ENCODE peak calls at places on chromosomes 5 and 9, in six cellular contexts. One of them, this sample, is unnamed. For H3K9me2, the result is how much of the 10 kb centered on the place peaks cover.

GRCh38 chr5:96616801-96617200 is 45.4 kb upstream of the CAST start:
- DNase-seq in SK-N-SH: no peak
- DNase-seq in HCT116: no peak
- DNase-seq in PC-3: peak
- DNase-seq in GM23248: no peak
- DNase-seq in MM.1S: no peak
- DNase-seq in this sample: no peak

GRCh38 chr5:180212363-180213255 is 3.6 kb upstream of the RASGEF1C start:
- DNase-seq in HCT116: no peak
- DNase-seq in PC-3: peak
- DNase-seq in SK-N-SH: peak
- DNase-seq in GM23248: peak
- DNase-seq in MM.1S: no peak
- DNase-seq in this sample: no peak

GRCh38 chr5:36680066-36680465 is 73.7 kb downstream of the SLC1A3 start:
- DNase-seq in PC-3: no peak
- DNase-seq in MM.1S: no peak
- DNase-seq in HCT116: no peak
- DNase-seq in GM23248: no peak
- DNase-seq in SK-N-SH: no peak
- DNase-seq in this sample: no peak

GRCh38 chr5:50697739-50698138 is 31.3 kb downstream of the PARP8 start:
- DNase-seq in SK-N-SH: no peak
- DNase-seq in MM.1S: no peak
- DNase-seq in PC-3: no peak
- DNase-seq in GM23248: no peak
- DNase-seq in HCT116: no peak
- DNase-seq in this sample: no peak

GRCh38 chr5:143931389-143931984 is 119.5 kb downstream of the HMHB1 start:
- DNase-seq in HCT116: no peak
- DNase-seq in MM.1S: no peak
- DNase-seq in GM23248: no peak
- DNase-seq in SK-N-SH: no peak
- DNase-seq in PC-3: no peak
- DNase-seq in this sample: no peak

GRCh38 chr5:93415819-93416218 is 165.2 kb downstream of the NR2F1-AS1 start:
- DNase-seq in HCT116: no peak
- DNase-seq in PC-3: no peak
- DNase-seq in MM.1S: no peak
- DNase-seq in GM23248: no peak
- DNase-seq in SK-N-SH: no peak
- DNase-seq in this sample: no peak

GRCh38 chr5:84304591-84304990 is 80.1 kb downstream of the EDIL3 start:
- DNase-seq in GM23248: no peak
- DNase-seq in SK-N-SH: no peak
- DNase-seq in HCT116: no peak
- DNase-seq in PC-3: no peak
- DNase-seq in MM.1S: no peak
- DNase-seq in this sample: no peak

GRCh38 chr9:19936598-19936997 is 147.8 kb upstream of the SLC24A2 start:
- DNase-seq in GM23248: no peak
- DNase-seq in MM.1S: no peak
- DNase-seq in SK-N-SH: no peak
- DNase-seq in HCT116: no peak
- DNase-seq in PC-3: no peak
- DNase-seq in this sample: no peak

DNA sequence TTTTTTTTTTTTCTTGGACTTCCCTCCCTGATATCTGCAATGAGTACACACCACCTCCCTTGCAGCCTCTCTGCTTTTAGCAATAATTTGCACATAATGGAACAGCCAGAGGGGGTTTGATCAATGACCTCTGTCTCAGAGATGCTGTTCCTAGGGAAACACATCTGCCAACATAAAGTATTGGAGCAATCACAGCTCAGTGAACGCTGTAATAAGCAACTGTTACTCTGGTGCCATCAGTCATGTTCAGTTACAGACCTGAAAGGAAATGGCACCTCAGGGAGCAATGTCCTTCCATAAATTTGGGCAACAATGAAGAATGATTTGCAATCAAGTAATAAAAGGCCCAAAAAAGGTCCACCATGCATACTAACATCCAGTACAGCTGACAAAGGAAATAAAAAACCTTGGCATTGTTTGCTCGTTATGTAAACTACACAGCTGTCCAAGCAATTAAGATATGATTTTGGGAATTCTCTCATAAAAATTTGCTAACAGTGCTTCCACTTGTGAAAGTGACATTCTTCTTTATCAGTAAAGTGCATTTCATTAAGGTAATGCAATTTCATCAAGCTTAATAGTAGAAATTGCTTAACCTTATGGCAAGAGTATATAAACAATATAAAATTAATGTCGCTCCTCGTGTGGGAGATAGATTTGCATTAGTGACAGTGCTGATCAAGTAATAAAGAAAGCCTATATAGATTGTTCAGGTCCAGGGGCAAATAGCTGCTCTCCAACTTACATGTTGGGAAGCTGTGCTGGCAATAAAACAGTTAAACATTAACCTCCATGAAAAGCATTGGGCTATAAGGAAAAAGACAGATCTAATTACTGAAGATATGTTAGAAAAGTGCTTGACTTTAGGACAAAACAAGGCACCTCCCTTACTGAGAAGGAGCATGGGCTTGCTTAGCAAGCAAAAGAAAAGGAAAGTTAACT is 167.7 kb downstream of the RASEF start:
- DNase-seq in HCT116: no peak
- DNase-seq in MM.1S: no peak
- DNase-seq in SK-N-SH: peak
- DNase-seq in PC-3: no peak
- DNase-seq in GM23248: no peak
- DNase-seq in this sample: no peak
- H3K9me2 ChIP-seq in HCT116: under half
- H3K9me2 ChIP-seq in MM.1S: under half
- H3K9me2 ChIP-seq in SK-N-SH: under half
- H3K9me2 ChIP-seq in PC-3: under half
- H3K9me2 ChIP-seq in GM23248: under half
- H3K9me2 ChIP-seq in this sample: under half

GRCh38 chr9:121975801-121976277 is 117.3 kb downstream of the TTLL11 start:
- DNase-seq in PC-3: peak
- DNase-seq in HCT116: peak
- DNase-seq in MM.1S: no peak
- DNase-seq in SK-N-SH: no peak
- DNase-seq in GM23248: peak
- DNase-seq in this sample: no peak
- H3K9ac ChIP-seq in PC-3: no peak
- H3K9ac ChIP-seq in HCT116: no peak
- H3K9ac ChIP-seq in MM.1S: no peak
- H3K9ac ChIP-seq in SK-N-SH: no peak
- H3K9ac ChIP-seq in GM23248: peak
- H3K9ac ChIP-seq in this sample: no peak

GRCh38 chr5:116914869-116915504 is 340.4 kb upstream of the SEMA6A start:
- DNase-seq in MM.1S: no peak
- DNase-seq in HCT116: no peak
- DNase-seq in SK-N-SH: no peak
- DNase-seq in PC-3: no peak
- DNase-seq in GM23248: no peak
- DNase-seq in this sample: no peak
- H3K9me2 ChIP-seq in MM.1S: under half
- H3K9me2 ChIP-seq in HCT116: under half
- H3K9me2 ChIP-seq in SK-N-SH: under half
- H3K9me2 ChIP-seq in PC-3: under half
- H3K9me2 ChIP-seq in GM23248: under half
- H3K9me2 ChIP-seq in this sample: under half

GRCh38 chr9:90895786-90896185 is 94.2 kb downstream of the SYK start:
- DNase-seq in MM.1S: no peak
- DNase-seq in SK-N-SH: no peak
- DNase-seq in PC-3: no peak
- DNase-seq in GM23248: no peak
- DNase-seq in HCT116: no peak
- DNase-seq in this sample: no peak
- H3K9ac ChIP-seq in MM.1S: no peak
- H3K9ac ChIP-seq in SK-N-SH: no peak
- H3K9ac ChIP-seq in PC-3: no peak
- H3K9ac ChIP-seq in GM23248: no peak
- H3K9ac ChIP-seq in HCT116: no peak
- H3K9ac ChIP-seq in this sample: no peak

GRCh38 chr5:56202483-56202882 is 30.6 kb downstream of the ANKRD55 start:
- DNase-seq in PC-3: no peak
- DNase-seq in GM23248: no peak
- DNase-seq in MM.1S: no peak
- DNase-seq in HCT116: no peak
- DNase-seq in SK-N-SH: no peak
- DNase-seq in this sample: no peak

GRCh38 chr5:56200856-56201638 is 32.1 kb downstream of the ANKRD55 start:
- DNase-seq in HCT116: peak
- DNase-seq in MM.1S: peak
- DNase-seq in GM23248: peak
- DNase-seq in PC-3: peak
- DNase-seq in SK-N-SH: peak
- DNase-seq in this sample: peak

GRCh38 chr5:56207537-56207936 is 25.6 kb downstream of the ANKRD55 start:
- DNase-seq in HCT116: no peak
- DNase-seq in GM23248: peak
- DNase-seq in SK-N-SH: no peak
- DNase-seq in PC-3: peak
- DNase-seq in MM.1S: no peak
- DNase-seq in this sample: no peak

GRCh38 chr5:56208681-56209080 is 24.4 kb downstream of the ANKRD55 start:
- DNase-seq in PC-3: no peak
- DNase-seq in MM.1S: no peak
- DNase-seq in GM23248: no peak
- DNase-seq in SK-N-SH: no peak
- DNase-seq in HCT116: no peak
- DNase-seq in this sample: no peak

DNA sequence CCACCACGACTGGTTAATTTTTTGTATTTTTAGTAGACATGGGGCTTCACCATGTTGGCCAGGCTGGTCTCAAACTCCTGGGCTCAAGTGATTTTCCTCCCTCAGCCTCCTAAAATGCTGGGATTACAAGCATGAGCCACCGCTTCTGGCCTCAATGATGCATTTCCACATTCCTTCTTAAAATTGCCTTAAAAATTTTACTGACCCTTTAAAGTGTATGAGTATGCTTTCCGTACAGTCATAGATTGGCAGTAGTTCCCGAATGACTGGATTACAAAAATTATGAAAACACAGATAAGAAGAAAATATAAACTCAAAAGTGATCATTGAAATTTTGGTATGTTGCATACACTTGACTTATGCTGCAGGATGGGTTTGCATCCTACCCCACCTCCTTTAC is 27.0 kb downstream of the ANKRD55 start:
- DNase-seq in MM.1S: no peak
- DNase-seq in SK-N-SH: no peak
- DNase-seq in HCT116: no peak
- DNase-seq in GM23248: peak
- DNase-seq in PC-3: peak
- DNase-seq in this sample: no peak
- H3K9me2 ChIP-seq in MM.1S: under half
- H3K9me2 ChIP-seq in SK-N-SH: under half
- H3K9me2 ChIP-seq in HCT116: under half
- H3K9me2 ChIP-seq in GM23248: under half
- H3K9me2 ChIP-seq in PC-3: under half
- H3K9me2 ChIP-seq in this sample: under half

This sample was measured in Karpas-422.